ENCODE peak calls at places on chromosomes 6 and 20, in eight cellular contexts. One of them, this sample, is unnamed.

GRCh38 chr6:47492355-47492754 is 14.8 kb downstream of the CD2AP start:
- DNase-seq in mesenchymal stem cell: no peak
- DNase-seq in Karpas-422: no peak
- DNase-seq in IMR-90: no peak
- DNase-seq in neural progenitor cell: no peak
- DNase-seq in astrocyte: no peak
- DNase-seq in neuronal stem cell: no peak
- DNase-seq in GM23248: no peak
- DNase-seq in this sample: no peak

GRCh38 chr6:76026101-76026500 is 46.4 kb downstream of the IMPG1 start:
- DNase-seq in mesenchymal stem cell: peak; percentile 33
- DNase-seq in Karpas-422: no peak
- DNase-seq in IMR-90: no peak
- DNase-seq in neural progenitor cell: peak; percentile 45
- DNase-seq in astrocyte: peak; percentile 6
- DNase-seq in neuronal stem cell: peak; percentile 31
- DNase-seq in GM23248: no peak
- DNase-seq in this sample: no peak

GRCh38 chr6:16322666-16323312 is 84.4 kb downstream of the GMPR start:
- DNase-seq in mesenchymal stem cell: peak; percentile 97
- DNase-seq in Karpas-422: peak; percentile 92
- DNase-seq in IMR-90: peak; percentile 99
- DNase-seq in neural progenitor cell: peak; percentile 26
- DNase-seq in astrocyte: peak; percentile 95
- DNase-seq in neuronal stem cell: no peak
- DNase-seq in GM23248: peak; percentile 79
- DNase-seq in this sample: no peak

GRCh38 chr6:93454533-93454932 is 35.2 kb upstream of the EPHA7 start:
- DNase-seq in mesenchymal stem cell: no peak
- DNase-seq in Karpas-422: no peak
- DNase-seq in IMR-90: no peak
- DNase-seq in neural progenitor cell: peak; percentile 6
- DNase-seq in astrocyte: no peak
- DNase-seq in neuronal stem cell: no peak
- DNase-seq in GM23248: no peak
- DNase-seq in this sample: no peak

GRCh38 chr6:27279513-27280063 is 32.1 kb downstream of the PRSS16 start:
- DNase-seq in mesenchymal stem cell: no peak
- DNase-seq in Karpas-422: no peak
- DNase-seq in IMR-90: no peak
- DNase-seq in neural progenitor cell: peak; percentile 39
- DNase-seq in astrocyte: no peak
- DNase-seq in neuronal stem cell: no peak
- DNase-seq in GM23248: no peak
- DNase-seq in this sample: no peak

GRCh38 chr6:40350193-40350941 is 236.8 kb downstream of the LRFN2 start:
- DNase-seq in mesenchymal stem cell: no peak
- DNase-seq in Karpas-422: no peak
- DNase-seq in IMR-90: no peak
- DNase-seq in neural progenitor cell: no peak
- DNase-seq in astrocyte: no peak
- DNase-seq in neuronal stem cell: no peak
- DNase-seq in GM23248: no peak
- DNase-seq in this sample: no peak

GRCh38 chr6:9634776-9635175 is 780.1 kb downstream of the TFAP2A start:
- DNase-seq in mesenchymal stem cell: no peak
- DNase-seq in Karpas-422: no peak
- DNase-seq in IMR-90: no peak
- DNase-seq in neural progenitor cell: no peak
- DNase-seq in astrocyte: no peak
- DNase-seq in neuronal stem cell: no peak
- DNase-seq in GM23248: no peak
- DNase-seq in this sample: no peak

GRCh38 chr20:1225263-1225728 is 548 bp upstream of the RAD21L1 start:
- DNase-seq in mesenchymal stem cell: no peak
- DNase-seq in Karpas-422: no peak
- DNase-seq in IMR-90: no peak
- DNase-seq in neural progenitor cell: no peak
- DNase-seq in astrocyte: no peak
- DNase-seq in neuronal stem cell: no peak
- DNase-seq in GM23248: no peak
- DNase-seq in this sample: no peak

GRCh38 chr6:155968921-155969320 is 513.3 kb upstream of the NOX3 start:
- DNase-seq in mesenchymal stem cell: no peak
- DNase-seq in Karpas-422: no peak
- DNase-seq in IMR-90: no peak
- DNase-seq in neural progenitor cell: no peak
- DNase-seq in astrocyte: no peak
- DNase-seq in neuronal stem cell: no peak
- DNase-seq in GM23248: no peak
- DNase-seq in this sample: no peak

GRCh38 chr6:108621117-108621516 is 60.4 kb downstream of the FOXO3 start:
- DNase-seq in mesenchymal stem cell: peak; percentile 87
- DNase-seq in Karpas-422: no peak
- DNase-seq in IMR-90: peak; percentile 90
- DNase-seq in neural progenitor cell: no peak
- DNase-seq in astrocyte: peak; percentile 81
- DNase-seq in neuronal stem cell: no peak
- DNase-seq in GM23248: peak; percentile 97
- DNase-seq in this sample: peak; percentile 23

GRCh38 chr20:36116813-36117441 is 37.6 kb upstream of the EPB41L1 start:
- DNase-seq in mesenchymal stem cell: peak; percentile 48
- DNase-seq in Karpas-422: peak; percentile 41
- DNase-seq in IMR-90: peak; percentile 89
- DNase-seq in neural progenitor cell: no peak
- DNase-seq in astrocyte: peak; percentile 90
- DNase-seq in neuronal stem cell: no peak
- DNase-seq in GM23248: peak; percentile 92
- DNase-seq in this sample: no peak

GRCh38 chr6:138428943-138429616 is 25.1 kb downstream of the HEBP2 start:
- DNase-seq in mesenchymal stem cell: peak; percentile 62
- DNase-seq in Karpas-422: peak; percentile 77
- DNase-seq in IMR-90: peak; percentile 77
- DNase-seq in neural progenitor cell: peak; percentile 64
- DNase-seq in astrocyte: peak; percentile 45
- DNase-seq in neuronal stem cell: peak; percentile 21
- DNase-seq in GM23248: peak; percentile 81
- DNase-seq in this sample: peak; percentile 21

GRCh38 chr6:165096868-165097267 is 212.5 kb downstream of the C6orf118 start:
- DNase-seq in mesenchymal stem cell: no peak
- DNase-seq in Karpas-422: no peak
- DNase-seq in IMR-90: no peak
- DNase-seq in neural progenitor cell: no peak
- DNase-seq in astrocyte: no peak
- DNase-seq in neuronal stem cell: no peak
- DNase-seq in GM23248: peak; percentile 73
- DNase-seq in this sample: no peak

GRCh38 chr6:22411408-22412105 is 114.7 kb upstream of the PRL start:
- DNase-seq in mesenchymal stem cell: no peak
- DNase-seq in Karpas-422: no peak
- DNase-seq in IMR-90: peak; percentile 51
- DNase-seq in neural progenitor cell: no peak
- DNase-seq in astrocyte: peak; percentile 76
- DNase-seq in neuronal stem cell: no peak
- DNase-seq in GM23248: peak; percentile 6
- DNase-seq in this sample: no peak

GRCh38 chr6:149755300-149756260 is 6.0 kb downstream of the PCMT1 start:
- DNase-seq in mesenchymal stem cell: no peak
- DNase-seq in Karpas-422: no peak
- DNase-seq in IMR-90: no peak
- DNase-seq in neural progenitor cell: no peak
- DNase-seq in astrocyte: no peak
- DNase-seq in neuronal stem cell: no peak
- DNase-seq in GM23248: no peak
- DNase-seq in this sample: no peak

GRCh38 chr6:86511962-86512361 is 425.4 kb upstream of the HTR1E start:
- DNase-seq in mesenchymal stem cell: no peak
- DNase-seq in Karpas-422: no peak
- DNase-seq in IMR-90: no peak
- DNase-seq in neural progenitor cell: peak; percentile 29
- DNase-seq in astrocyte: no peak
- DNase-seq in neuronal stem cell: no peak
- DNase-seq in GM23248: no peak
- DNase-seq in this sample: no peak

GRCh38 chr6:19805146-19805515 is 32.0 kb upstream of the ID4 start:
- DNase-seq in mesenchymal stem cell: peak; percentile 70
- DNase-seq in Karpas-422: no peak
- DNase-seq in IMR-90: peak; percentile 14
- DNase-seq in neural progenitor cell: peak; percentile 9
- DNase-seq in astrocyte: peak; percentile 19
- DNase-seq in neuronal stem cell: no peak
- DNase-seq in GM23248: peak; percentile 64
- DNase-seq in this sample: peak; percentile 6
- H3K4me2 ChIP-seq in mesenchymal stem cell: peak overlapping the region; percentile 93
- H3K4me2 ChIP-seq in Karpas-422: no peak overlapping the region
- H3K4me2 ChIP-seq in IMR-90: peak overlapping the region; percentile 89
- H3K4me2 ChIP-seq in neural progenitor cell: peak overlapping the region; percentile 83
- H3K4me2 ChIP-seq in astrocyte: peak overlapping the region; percentile 83
- H3K4me2 ChIP-seq in neuronal stem cell: peak overlapping the region; percentile 67
- H3K4me2 ChIP-seq in GM23248: peak overlapping the region; percentile 85
- H3K4me2 ChIP-seq in this sample: peak overlapping the region; percentile 95

DNA sequence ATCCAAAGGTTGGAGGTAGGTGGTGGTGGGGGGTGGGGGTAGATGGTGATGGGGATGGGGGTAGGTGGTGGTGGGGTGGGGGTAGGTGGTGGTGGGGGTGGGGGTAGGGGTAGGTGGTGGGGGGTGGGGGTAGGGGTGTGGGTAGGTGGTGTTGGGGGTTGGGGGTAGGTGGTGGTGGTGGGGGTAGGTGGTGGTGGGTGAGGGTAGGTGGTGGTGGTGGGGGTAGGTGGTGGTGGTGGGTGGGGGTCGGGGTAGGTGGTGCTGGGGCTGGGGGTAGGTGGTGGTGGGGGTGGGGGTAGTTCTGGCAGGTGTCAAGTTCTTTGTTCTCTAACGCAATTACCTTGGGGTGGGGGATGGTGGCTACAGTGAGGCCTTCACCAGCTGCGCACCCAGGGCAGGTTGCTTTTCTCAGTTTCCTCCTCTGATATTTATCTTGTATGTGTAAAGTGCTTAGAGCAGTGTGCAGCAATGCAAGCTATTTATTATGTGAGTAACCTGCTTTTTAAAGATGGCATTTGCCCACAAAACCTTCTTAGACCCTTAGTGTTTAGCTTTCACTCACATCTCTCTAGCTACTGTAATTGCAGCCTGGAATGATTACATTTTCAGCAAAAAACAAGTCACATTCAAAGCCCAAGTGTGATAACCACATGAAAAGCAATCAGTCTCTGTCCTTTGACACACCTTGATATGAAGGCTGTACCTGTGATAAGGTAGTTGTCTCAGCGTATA is 8.2 kb upstream of the CCDC167 start:
- DNase-seq in mesenchymal stem cell: no peak
- DNase-seq in Karpas-422: no peak
- DNase-seq in IMR-90: no peak
- DNase-seq in neural progenitor cell: no peak
- DNase-seq in astrocyte: no peak
- DNase-seq in neuronal stem cell: no peak
- DNase-seq in GM23248: no peak
- DNase-seq in this sample: no peak
- H3K4me2 ChIP-seq in mesenchymal stem cell: no peak overlapping the region
- H3K4me2 ChIP-seq in Karpas-422: no peak overlapping the region
- H3K4me2 ChIP-seq in IMR-90: no peak overlapping the region
- H3K4me2 ChIP-seq in neural progenitor cell: no peak overlapping the region
- H3K4me2 ChIP-seq in astrocyte: no peak overlapping the region
- H3K4me2 ChIP-seq in neuronal stem cell: no peak overlapping the region
- H3K4me2 ChIP-seq in GM23248: no peak overlapping the region
- H3K4me2 ChIP-seq in this sample: no peak overlapping the region

GRCh38 chr6:3847521-3847920 is 1.7 kb upstream of the FAM50B start:
- DNase-seq in mesenchymal stem cell: peak; percentile 54
- DNase-seq in Karpas-422: no peak
- DNase-seq in IMR-90: peak; percentile 36
- DNase-seq in neural progenitor cell: no peak
- DNase-seq in astrocyte: no peak
- DNase-seq in neuronal stem cell: no peak
- DNase-seq in GM23248: no peak
- DNase-seq in this sample: no peak

GRCh38 chr6:3849681-3850450 is 693 bp downstream of the FAM50B start:
- DNase-seq in mesenchymal stem cell: no peak
- DNase-seq in Karpas-422: no peak
- DNase-seq in IMR-90: no peak
- DNase-seq in neural progenitor cell: no peak
- DNase-seq in astrocyte: peak; percentile 12
- DNase-seq in neuronal stem cell: no peak
- DNase-seq in GM23248: peak; percentile 48
- DNase-seq in this sample: no peak

GRCh38 chr6:3850451-3851203 is 1.5 kb downstream of the FAM50B start:
- DNase-seq in mesenchymal stem cell: no peak
- DNase-seq in Karpas-422: no peak
- DNase-seq in IMR-90: no peak
- DNase-seq in neural progenitor cell: no peak
- DNase-seq in astrocyte: no peak
- DNase-seq in neuronal stem cell: no peak
- DNase-seq in GM23248: no peak
- DNase-seq in this sample: no peak

GRCh38 chr6:3848925-3849605 is at the start of gene FAM50B:
- DNase-seq in mesenchymal stem cell: peak; percentile 82
- DNase-seq in Karpas-422: peak; percentile 93
- DNase-seq in IMR-90: peak; percentile 80
- DNase-seq in neural progenitor cell: peak; percentile 93
- DNase-seq in astrocyte: peak; percentile 60
- DNase-seq in neuronal stem cell: peak; percentile 82
- DNase-seq in GM23248: peak; percentile 90
- DNase-seq in this sample: no peak

DNA sequence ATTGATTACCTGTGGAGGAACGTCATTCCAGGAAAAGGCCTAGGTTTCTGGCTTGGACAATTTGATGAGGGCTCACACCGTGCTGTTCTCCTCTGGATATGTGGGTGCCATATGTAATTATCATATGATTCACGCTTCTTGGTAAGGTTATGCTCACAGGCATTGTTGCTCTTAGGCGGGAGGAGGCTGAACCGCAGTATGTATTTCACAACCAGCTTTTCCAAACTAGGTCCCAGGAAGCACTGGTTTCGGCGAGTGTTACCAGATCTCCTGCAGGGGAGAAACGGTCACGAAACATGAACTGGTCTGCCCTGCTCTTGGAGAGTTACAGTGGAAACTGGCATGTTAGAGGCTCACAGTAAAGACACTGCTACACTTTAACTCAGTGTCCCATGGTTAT is 793 bp upstream of the FAM50B start:
- DNase-seq in mesenchymal stem cell: peak; percentile 21
- DNase-seq in Karpas-422: no peak
- DNase-seq in IMR-90: no peak
- DNase-seq in neural progenitor cell: no peak
- DNase-seq in astrocyte: no peak
- DNase-seq in neuronal stem cell: peak; percentile 6
- DNase-seq in GM23248: peak; percentile 85
- DNase-seq in this sample: no peak
- H3K4me2 ChIP-seq in mesenchymal stem cell: no peak overlapping the region
- H3K4me2 ChIP-seq in Karpas-422: peak overlapping the region; percentile 53
- H3K4me2 ChIP-seq in IMR-90: no peak overlapping the region
- H3K4me2 ChIP-seq in neural progenitor cell: peak overlapping the region; percentile 66
- H3K4me2 ChIP-seq in astrocyte: peak overlapping the region; percentile 88
- H3K4me2 ChIP-seq in neuronal stem cell: peak overlapping the region; percentile 62
- H3K4me2 ChIP-seq in GM23248: peak overlapping the region; percentile 83
- H3K4me2 ChIP-seq in this sample: peak overlapping the region; percentile 14

GRCh38 chr6:71589254-71589653 is 297.1 kb upstream of the RIMS1 start:
- DNase-seq in mesenchymal stem cell: no peak
- DNase-seq in Karpas-422: no peak
- DNase-seq in IMR-90: no peak
- DNase-seq in neural progenitor cell: no peak
- DNase-seq in astrocyte: no peak
- DNase-seq in neuronal stem cell: no peak
- DNase-seq in GM23248: no peak
- DNase-seq in this sample: no peak

GRCh38 chr6:71588490-71588889 is 297.9 kb upstream of the RIMS1 start:
- DNase-seq in mesenchymal stem cell: no peak
- DNase-seq in Karpas-422: no peak
- DNase-seq in IMR-90: no peak
- DNase-seq in neural progenitor cell: no peak
- DNase-seq in astrocyte: no peak
- DNase-seq in neuronal stem cell: no peak
- DNase-seq in GM23248: no peak
- DNase-seq in this sample: no peak

GRCh38 chr6:71592641-71593040 is 293.7 kb upstream of the RIMS1 start:
- DNase-seq in mesenchymal stem cell: no peak
- DNase-seq in Karpas-422: no peak
- DNase-seq in IMR-90: no peak
- DNase-seq in neural progenitor cell: no peak
- DNase-seq in astrocyte: no peak
- DNase-seq in neuronal stem cell: no peak
- DNase-seq in GM23248: no peak
- DNase-seq in this sample: no peak
- H3K4me2 ChIP-seq in mesenchymal stem cell: no peak overlapping the region
- H3K4me2 ChIP-seq in Karpas-422: no peak overlapping the region
- H3K4me2 ChIP-seq in IMR-90: no peak overlapping the region
- H3K4me2 ChIP-seq in neural progenitor cell: no peak overlapping the region
- H3K4me2 ChIP-seq in astrocyte: no peak overlapping the region
- H3K4me2 ChIP-seq in neuronal stem cell: no peak overlapping the region
- H3K4me2 ChIP-seq in GM23248: no peak overlapping the region
- H3K4me2 ChIP-seq in this sample: no peak overlapping the region

This sample was measured in HCT116.